ENCODE peak calls at places on chromosomes 4 and X, in four cellular contexts. One of them, this sample, is unnamed. For H3K27me3, the result is how much of the 10 kb centered on the place peaks cover.

GRCh38 chr4:88018471-88018870 is 11.0 kb downstream of the PKD2 start:
- DNase-seq in upper lobe of right lung: no peak
- DNase-seq in CD4-positive, alpha-beta T cell: no peak
- DNase-seq in left ventricle myocardium inferior: no peak
- DNase-seq in this sample: peak

GRCh38 chrX:151370906-151371305 is 26.1 kb upstream of the VMA21 start:
- DNase-seq in upper lobe of right lung: peak
- DNase-seq in CD4-positive, alpha-beta T cell: no peak
- DNase-seq in left ventricle myocardium inferior: no peak
- DNase-seq in this sample: no peak

GRCh38 chr4:168682898-168683500 is 186.1 kb downstream of the PALLD start:
- DNase-seq in upper lobe of right lung: no peak
- DNase-seq in CD4-positive, alpha-beta T cell: no peak
- DNase-seq in left ventricle myocardium inferior: no peak
- DNase-seq in this sample: no peak

GRCh38 chr4:87555751-87556619 is 26.8 kb upstream of the SPARCL1 start:
- DNase-seq in upper lobe of right lung: no peak
- DNase-seq in CD4-positive, alpha-beta T cell: no peak
- DNase-seq in left ventricle myocardium inferior: no peak
- DNase-seq in this sample: no peak

GRCh38 chr4:140581078-140581477 is 12.3 kb upstream of the UCP1 start:
- DNase-seq in upper lobe of right lung: no peak
- DNase-seq in CD4-positive, alpha-beta T cell: no peak
- DNase-seq in left ventricle myocardium inferior: no peak
- DNase-seq in this sample: no peak

GRCh38 chrX:12139934-12140611 is 1.8 kb downstream of the FRMPD4 start:
- DNase-seq in upper lobe of right lung: no peak
- DNase-seq in CD4-positive, alpha-beta T cell: no peak
- DNase-seq in left ventricle myocardium inferior: no peak
- DNase-seq in this sample: no peak

GRCh38 chrX:17635231-17635630 is 102.1 kb upstream of the SCML1 start:
- DNase-seq in upper lobe of right lung: no peak
- DNase-seq in CD4-positive, alpha-beta T cell: no peak
- DNase-seq in left ventricle myocardium inferior: no peak
- DNase-seq in this sample: no peak

GRCh38 chrX:66023726-66024467 is 16.0 kb downstream of the VSIG4 start:
- DNase-seq in upper lobe of right lung: no peak
- DNase-seq in CD4-positive, alpha-beta T cell: no peak
- DNase-seq in left ventricle myocardium inferior: no peak
- DNase-seq in this sample: no peak

GRCh38 chr4:186946682-186947294 is 223.1 kb upstream of the FAT1 start:
- DNase-seq in upper lobe of right lung: no peak
- DNase-seq in CD4-positive, alpha-beta T cell: no peak
- DNase-seq in left ventricle myocardium inferior: no peak
- DNase-seq in this sample: no peak

GRCh38 chr4:145937990-145938611 is 522 bp downstream of the ZNF827 start:
- DNase-seq in upper lobe of right lung: no peak
- DNase-seq in CD4-positive, alpha-beta T cell: peak
- DNase-seq in left ventricle myocardium inferior: no peak
- DNase-seq in this sample: no peak

GRCh38 chr4:108155373-108155772 is 13.4 kb downstream of the LEF1 start:
- DNase-seq in upper lobe of right lung: no peak
- DNase-seq in CD4-positive, alpha-beta T cell: no peak
- DNase-seq in left ventricle myocardium inferior: no peak
- DNase-seq in this sample: no peak

GRCh38 chr4:10007436-10007740 is 13.9 kb downstream of the SLC2A9 start:
- DNase-seq in upper lobe of right lung: no peak
- DNase-seq in CD4-positive, alpha-beta T cell: no peak
- DNase-seq in left ventricle myocardium inferior: no peak
- DNase-seq in this sample: no peak

GRCh38 chr4:15777697-15778096 is 431 bp upstream of the CD38 start:
- DNase-seq in upper lobe of right lung: no peak
- DNase-seq in CD4-positive, alpha-beta T cell: no peak
- DNase-seq in left ventricle myocardium inferior: no peak
- DNase-seq in this sample: no peak

GRCh38 chr4:36815536-36815935 is 429.0 kb upstream of the NWD2 start:
- DNase-seq in upper lobe of right lung: no peak
- DNase-seq in CD4-positive, alpha-beta T cell: no peak
- DNase-seq in left ventricle myocardium inferior: no peak
- DNase-seq in this sample: no peak

GRCh38 chr4:25448379-25449109 is 71.5 kb downstream of the ANAPC4 start:
- DNase-seq in upper lobe of right lung: no peak
- DNase-seq in CD4-positive, alpha-beta T cell: no peak
- DNase-seq in left ventricle myocardium inferior: no peak
- DNase-seq in this sample: no peak

DNA sequence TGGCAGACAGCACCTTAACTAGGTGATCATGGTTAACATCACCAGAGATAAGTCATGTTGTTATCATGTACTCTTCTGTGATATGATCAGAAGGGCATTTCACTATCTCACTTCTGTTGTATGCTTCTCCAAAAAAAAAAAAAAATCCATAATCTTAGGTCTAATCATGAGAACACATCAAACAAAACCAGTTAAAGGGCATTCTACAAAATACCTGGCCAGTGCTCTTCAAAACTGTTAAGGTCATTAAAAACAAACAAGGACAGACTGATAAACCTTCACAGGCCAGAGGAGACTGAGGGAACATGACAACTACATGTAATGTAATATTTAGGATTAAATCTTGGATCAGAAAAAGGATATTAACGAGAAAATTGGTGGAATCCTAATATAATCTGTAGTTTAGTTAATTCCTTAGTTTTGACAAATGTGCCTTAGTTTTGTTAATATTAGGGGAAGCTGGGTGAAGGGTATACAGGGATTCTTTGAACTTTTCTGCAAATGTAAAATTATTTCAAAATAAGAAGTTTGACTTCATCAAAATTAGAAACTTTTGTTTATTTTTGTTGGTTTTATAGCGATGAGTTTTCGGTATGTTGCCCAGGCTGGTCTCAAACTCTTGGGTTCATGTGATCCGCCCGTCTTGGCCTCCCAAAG is 18.0 kb downstream of the RBM10 start:
- DNase-seq in upper lobe of right lung: no peak
- DNase-seq in CD4-positive, alpha-beta T cell: no peak
- DNase-seq in left ventricle myocardium inferior: no peak
- DNase-seq in this sample: no peak
- TF ChIP-seq CTCF in upper lobe of right lung: no peak
- TF ChIP-seq CTCF in CD4-positive, alpha-beta T cell: no peak
- TF ChIP-seq CTCF in left ventricle myocardium inferior: no peak
- TF ChIP-seq CTCF in this sample: no peak

DNA sequence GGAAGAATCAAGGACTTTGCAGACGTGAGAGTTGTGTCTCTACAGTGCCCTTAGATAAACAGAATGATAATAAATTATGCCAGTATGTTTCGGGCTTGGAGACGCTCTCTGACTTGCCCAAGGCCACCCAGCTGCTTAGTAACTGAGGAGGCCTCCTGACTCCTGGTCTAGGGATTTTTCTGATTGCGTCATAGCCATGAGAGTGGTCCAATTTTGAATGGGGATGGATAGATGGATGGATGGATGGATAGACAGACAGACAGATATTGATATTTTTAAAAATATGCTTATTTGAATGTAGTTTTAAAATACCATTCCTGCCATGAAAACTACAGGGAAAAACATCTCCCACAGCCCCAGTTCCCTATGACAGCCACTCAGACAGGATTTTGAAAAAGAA is 15.5 kb downstream of the ARHGAP36 start:
- DNase-seq in upper lobe of right lung: no peak
- DNase-seq in CD4-positive, alpha-beta T cell: no peak
- DNase-seq in left ventricle myocardium inferior: no peak
- DNase-seq in this sample: no peak
- H3K27me3 ChIP-seq in upper lobe of right lung: under half
- H3K27me3 ChIP-seq in CD4-positive, alpha-beta T cell: half or more
- H3K27me3 ChIP-seq in left ventricle myocardium inferior: half or more
- H3K27me3 ChIP-seq in this sample: under half

DNA sequence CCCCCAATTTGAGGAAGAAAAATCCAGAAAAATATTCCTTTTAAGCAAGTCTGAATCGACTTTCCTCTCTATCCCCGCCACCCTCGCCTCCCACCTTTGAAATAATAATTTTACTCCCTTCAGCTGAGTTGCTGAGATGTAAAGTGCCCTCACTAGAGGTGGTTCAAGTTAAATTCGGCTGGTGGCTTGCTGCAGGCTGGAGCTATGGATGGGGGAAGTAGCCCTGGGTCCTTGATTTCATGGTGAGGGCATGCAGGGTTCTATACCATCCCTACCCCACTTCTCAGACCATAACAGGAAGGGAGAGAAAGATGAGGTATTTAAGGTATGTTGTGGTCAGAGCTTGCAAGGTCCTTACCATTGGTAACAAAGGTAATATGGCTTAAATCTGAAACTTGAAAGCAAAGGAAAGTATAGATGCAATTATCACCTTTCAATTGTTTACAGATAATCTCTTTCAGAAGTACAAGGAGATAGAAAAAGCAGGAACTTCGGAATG is 440.0 kb downstream of the INPP4B start:
- DNase-seq in upper lobe of right lung: no peak
- DNase-seq in CD4-positive, alpha-beta T cell: no peak
- DNase-seq in left ventricle myocardium inferior: no peak
- DNase-seq in this sample: no peak
- H3K27ac ChIP-seq in upper lobe of right lung: peak
- H3K27ac ChIP-seq in CD4-positive, alpha-beta T cell: peak
- H3K27ac ChIP-seq in left ventricle myocardium inferior: peak
- H3K27ac ChIP-seq in this sample: peak

DNA sequence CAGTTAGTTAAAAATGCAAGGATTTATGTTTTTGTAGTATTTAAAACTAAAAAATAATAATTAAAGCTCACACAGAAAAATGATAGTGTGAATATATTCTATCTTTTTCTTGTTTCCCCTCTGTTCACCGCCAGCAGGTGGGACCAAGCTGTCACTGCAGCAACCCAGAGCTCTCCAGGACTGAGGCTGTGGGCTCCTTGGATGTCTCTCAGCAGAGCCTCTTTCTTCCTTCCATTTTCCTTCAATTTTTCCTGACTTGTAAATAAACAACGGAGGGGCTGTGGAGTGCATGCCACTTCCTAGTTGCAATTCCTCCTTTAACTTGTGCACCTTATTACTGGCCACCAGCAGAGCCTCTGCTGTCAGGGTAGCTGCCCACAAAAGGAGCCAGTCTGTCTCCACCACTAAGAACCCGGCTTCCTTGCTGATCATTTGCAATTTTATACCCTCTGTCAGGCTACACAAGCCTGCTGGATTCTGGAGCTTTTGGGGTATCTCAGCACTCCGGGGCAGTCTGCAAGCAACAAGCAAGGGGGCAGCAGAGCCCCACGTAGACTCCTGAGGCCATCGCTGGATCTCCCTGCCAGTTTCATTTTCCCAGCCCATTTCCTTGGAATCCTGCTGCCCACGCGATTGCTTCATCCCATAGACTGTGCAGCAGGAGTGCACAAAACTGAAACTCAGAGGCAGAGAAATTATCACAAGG is 1467.4 kb downstream of the C4orf33 start:
- DNase-seq in upper lobe of right lung: peak
- DNase-seq in CD4-positive, alpha-beta T cell: no peak
- DNase-seq in left ventricle myocardium inferior: peak
- DNase-seq in this sample: peak
- TF ChIP-seq CTCF in upper lobe of right lung: peak
- TF ChIP-seq CTCF in CD4-positive, alpha-beta T cell: no peak
- TF ChIP-seq CTCF in left ventricle myocardium inferior: peak
- TF ChIP-seq CTCF in this sample: no peak

GRCh38 chr4:822361-823092 is 3.4 kb downstream of the CPLX1 start:
- DNase-seq in upper lobe of right lung: peak
- DNase-seq in CD4-positive, alpha-beta T cell: no peak
- DNase-seq in left ventricle myocardium inferior: no peak
- DNase-seq in this sample: no peak
- H3K27me3 ChIP-seq in upper lobe of right lung: half or more
- H3K27me3 ChIP-seq in CD4-positive, alpha-beta T cell: half or more
- H3K27me3 ChIP-seq in left ventricle myocardium inferior: half or more
- H3K27me3 ChIP-seq in this sample: under half

GRCh38 chrX:107449490-107450175 is at the start of gene FRMPD3:
- DNase-seq in upper lobe of right lung: no peak
- DNase-seq in CD4-positive, alpha-beta T cell: no peak
- DNase-seq in left ventricle myocardium inferior: no peak
- DNase-seq in this sample: no peak

GRCh38 chrX:107447642-107448041 is 1.8 kb upstream of the FRMPD3 start:
- DNase-seq in upper lobe of right lung: no peak
- DNase-seq in CD4-positive, alpha-beta T cell: no peak
- DNase-seq in left ventricle myocardium inferior: no peak
- DNase-seq in this sample: no peak

GRCh38 chrX:107450823-107451509 is 1.5 kb downstream of the FRMPD3 start:
- DNase-seq in upper lobe of right lung: no peak
- DNase-seq in CD4-positive, alpha-beta T cell: no peak
- DNase-seq in left ventricle myocardium inferior: no peak
- DNase-seq in this sample: no peak

GRCh38 chrX:107451754-107452153 is 2.3 kb downstream of the FRMPD3 start:
- DNase-seq in upper lobe of right lung: no peak
- DNase-seq in CD4-positive, alpha-beta T cell: no peak
- DNase-seq in left ventricle myocardium inferior: no peak
- DNase-seq in this sample: no peak

DNA sequence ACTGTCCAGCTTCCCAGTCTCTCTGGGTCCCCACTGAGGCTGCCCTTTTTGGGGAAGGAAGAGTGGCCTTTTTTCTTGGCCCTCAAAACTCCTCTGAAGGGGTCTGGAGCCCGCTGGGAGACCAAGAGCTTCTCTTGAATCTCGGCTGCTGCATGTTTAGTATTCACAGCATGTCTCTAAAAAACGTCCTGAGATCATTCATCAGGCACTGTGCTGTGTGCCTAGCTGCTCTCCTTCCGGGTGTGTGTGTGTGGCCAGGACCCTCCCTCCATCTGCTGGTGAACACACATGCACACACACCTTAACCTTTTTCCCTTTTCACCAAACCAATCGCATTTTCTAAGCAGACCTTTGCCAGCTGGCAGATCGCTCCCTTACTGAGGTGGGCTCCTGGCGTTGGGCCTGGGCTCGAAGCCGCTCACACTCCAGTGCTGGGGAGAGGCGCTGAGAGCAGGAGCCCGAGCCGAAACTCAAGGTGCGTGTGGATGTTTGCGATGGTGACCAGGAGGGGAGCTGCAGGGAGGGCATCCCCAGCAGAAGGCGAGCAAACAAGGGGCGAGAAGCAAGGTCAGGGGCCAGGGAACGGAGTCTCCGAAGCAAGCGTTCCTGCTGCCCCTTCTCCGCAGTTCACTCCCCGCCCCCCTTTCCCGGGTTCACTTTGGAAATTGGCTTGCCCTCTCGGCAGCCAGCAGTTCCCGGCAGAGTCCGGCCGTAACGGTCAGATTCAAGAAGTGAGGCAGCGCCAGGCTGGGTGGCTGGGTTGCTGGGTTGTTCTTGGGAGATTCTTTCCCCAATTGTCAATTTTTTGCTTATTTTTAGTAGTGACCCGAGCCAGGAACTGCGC is 605 bp upstream of the FRMPD3 start:
- DNase-seq in upper lobe of right lung: no peak
- DNase-seq in CD4-positive, alpha-beta T cell: no peak
- DNase-seq in left ventricle myocardium inferior: no peak
- DNase-seq in this sample: no peak
- H3K27ac ChIP-seq in upper lobe of right lung: no peak
- H3K27ac ChIP-seq in CD4-positive, alpha-beta T cell: no peak
- H3K27ac ChIP-seq in left ventricle myocardium inferior: no peak
- H3K27ac ChIP-seq in this sample: no peak

GRCh38 chrX:78514852-78515251 is 144.3 kb downstream of the RTL3 start:
- DNase-seq in upper lobe of right lung: no peak
- DNase-seq in CD4-positive, alpha-beta T cell: no peak
- DNase-seq in left ventricle myocardium inferior: no peak
- DNase-seq in this sample: no peak
- TF ChIP-seq CTCF in upper lobe of right lung: peak
- TF ChIP-seq CTCF in CD4-positive, alpha-beta T cell: no peak
- TF ChIP-seq CTCF in left ventricle myocardium inferior: no peak
- TF ChIP-seq CTCF in this sample: no peak